ENCODE peak calls at places on chromosome 18, in nine cellular contexts. W, L, T, S, M, P, O, A and V are unnamed samples.
A peak's percentile ranks its signal among the peaks of the same experiment; 100 is the strongest.

GRCh38 chr18:75211721-75212625 is 1.4 kb downstream of the TSHZ1 start:
- DNase-seq in W (no peak), L (peak; percentile 43), S (no peak), A (peak; percentile 8), P (peak; percentile 68), O (peak; percentile 42), T (peak; percentile 21), M (no peak), V (no peak)

GRCh38 chr18:23365602-23366001 is 87.5 kb upstream of the RIOK3 start:
- DNase-seq in W (no peak), O (no peak), A (no peak), T (no peak), L (peak; percentile 32), P (no peak), S (no peak), M (no peak), V (no peak)

GRCh38 chr18:65751145-65752085 is 603 bp downstream of the CDH7 start:
- DNase-seq in S (no peak), L (no peak), W (no peak), T (no peak), P (no peak), A (no peak), M (no peak), O (peak; percentile 31), V (no peak)

GRCh38 chr18:77316641-77317040 is 67.0 kb downstream of the GALR1 start:
- DNase-seq in W (no peak), A (no peak), L (no peak), O (no peak), M (no peak), S (no peak), T (no peak), P (no peak), V (no peak)

GRCh38 chr18:35289293-35290069 is 548 bp downstream of the ZSCAN30 start:
- DNase-seq in O (no peak), T (no peak), A (peak; percentile 1), L (no peak), S (no peak), M (no peak), P (peak; percentile 36), W (no peak), V (no peak)

GRCh38 chr18:9516437-9517064 is 41.2 kb downstream of the RALBP1 start:
- DNase-seq in W (no peak), A (peak; percentile 64), L (peak; percentile 16), P (no peak), O (no peak), S (no peak), T (no peak), M (no peak), V (no peak)

GRCh38 chr18:2851771-2852170 is 5.0 kb downstream of the EMILIN2 start:
- DNase-seq in L (no peak), A (no peak), O (no peak), W (no peak), T (no peak), S (no peak), P (no peak), M (no peak), V (no peak)

GRCh38 chr18:55863876-55864275 is 275.9 kb upstream of the TCF4 start:
- DNase-seq in T (no peak), W (no peak), L (no peak), O (no peak), M (no peak), P (no peak), S (no peak), A (no peak), V (no peak)

GRCh38 chr18:6158958-6159357 is 255.8 kb downstream of the L3MBTL4 start:
- DNase-seq in O (no peak), T (no peak), A (no peak), S (no peak), M (no peak), W (no peak), L (no peak), P (no peak), V (no peak)

GRCh38 chr18:27713727-27714080 is 463.2 kb downstream of the CDH2 start:
- DNase-seq in T (no peak), O (no peak), P (no peak), W (no peak), L (no peak), A (no peak), S (no peak), M (no peak), V (no peak)

GRCh38 chr18:46343940-46344372 is 239.8 kb downstream of the HAUS1 start:
- DNase-seq in S (peak; percentile 4), P (peak; percentile 50), M (no peak), O (no peak), W (peak; percentile 34), A (peak; percentile 79), L (no peak), T (peak; percentile 28), V (no peak)

GRCh38 chr18:78998350-78999055 is 18.9 kb downstream of the SALL3 start:
- DNase-seq in A (no peak), S (no peak), W (no peak), P (no peak), T (no peak), M (no peak), O (no peak), L (no peak), V (no peak)

GRCh38 chr18:74577019-74577418 is 20.7 kb upstream of the ZNF407 start:
- DNase-seq in S (no peak), O (no peak), L (no peak), M (no peak), T (no peak), A (no peak), P (no peak), W (no peak), V (no peak)

GRCh38 chr18:74994502-74995403 is 214.2 kb downstream of the PTGR3 start:
- DNase-seq in T (no peak), O (no peak), A (no peak), M (peak; percentile 6), P (no peak), S (no peak), W (no peak), L (no peak), V (no peak)

GRCh38 chr18:79917351-79918088 is 33.9 kb downstream of the SLC66A2 start:
- DNase-seq in S (no peak), A (no peak), O (no peak), W (no peak), M (no peak), P (no peak), T (no peak), L (no peak), V (no peak)

GRCh38 chr18:55878224-55878623 is 290.2 kb upstream of the TCF4 start:
- DNase-seq in L (no peak), W (no peak), S (no peak), O (no peak), A (no peak), M (no peak), P (no peak), T (no peak), V (no peak)

GRCh38 chr18:36381075-36381474 is 83.6 kb downstream of the FHOD3 start:
- DNase-seq in S (no peak), O (no peak), T (no peak), W (no peak), P (no peak), M (no peak), L (no peak), A (no peak), V (no peak)

GRCh38 chr18:44733754-44734465 is 53.2 kb downstream of the SETBP1 start:
- DNase-seq in L (no peak), W (no peak), P (no peak), O (no peak), M (no peak), T (no peak), A (no peak), S (no peak), V (no peak)

GRCh38 chr18:49546719-49547273 is 15.1 kb upstream of the LIPG start:
- DNase-seq in P (no peak), W (no peak), M (no peak), S (no peak), T (no peak), A (no peak), L (no peak), O (no peak), V (no peak)

GRCh38 chr18:3402962-3403585 is 46.9 kb upstream of the TGIF1 start:
- DNase-seq in S (no peak), A (peak; percentile 68), L (peak; percentile 16), P (no peak), M (no peak), W (no peak), T (no peak), O (no peak), V (no peak)